ENCODE peak calls at places on chromosome 15, in seven cellular contexts. Y is pancreas, A is AG09309, F is right lobe of liver, L is heart left ventricle, W is AG04449, R is fibroblast of lung. P is an unnamed sample.
A peak's percentile ranks its signal among the peaks of the same experiment; 100 is the strongest.

GRCh38 chr15:100218411-100218810 is 123.4 kb downstream of the ADAMTS17 start:
- DNase-seq in Y (no peak), A (no peak), F (no peak), L (no peak), W (no peak), R (no peak), P (no peak)

GRCh38 chr15:70149667-70150404 is 52.1 kb upstream of the TLE3 start:
- DNase-seq in Y (no peak), A (no peak), F (no peak), L (no peak), W (no peak), R (peak; percentile 46), P (no peak)

GRCh38 chr15:31241888-31242287 is 84.7 kb upstream of the KLF13 start:
- DNase-seq in Y (no peak), A (no peak), F (no peak), L (no peak), W (no peak), R (no peak), P (no peak)

GRCh38 chr15:63893866-63894661 is 60.3 kb upstream of the HERC1 start:
- DNase-seq in Y (no peak), A (no peak), F (peak; percentile 37), L (no peak), W (no peak), R (no peak), P (no peak)

GRCh38 chr15:48031466-48031865 is 89.3 kb upstream of the SLC24A5 start:
- DNase-seq in Y (no peak), A (no peak), F (no peak), L (no peak), W (no peak), R (no peak), P (no peak)

GRCh38 chr15:56351362-56351761 is 13.9 kb upstream of the TEX9 start:
- DNase-seq in Y (no peak), A (no peak), F (no peak), L (no peak), W (no peak), R (no peak), P (no peak)

GRCh38 chr15:57114070-57114469 is 195.6 kb downstream of the TCF12 start:
- DNase-seq in Y (no peak), A (no peak), F (no peak), L (no peak), W (no peak), R (peak; percentile 57), P (peak; percentile 43)

GRCh38 chr15:64883997-64884511 is 27.6 kb upstream of the ANKDD1A start:
- DNase-seq in Y (peak; percentile 67), A (no peak), F (peak; percentile 83), L (peak; percentile 87), W (peak; percentile 74), R (peak; percentile 82), P (peak; percentile 80)

DNA sequence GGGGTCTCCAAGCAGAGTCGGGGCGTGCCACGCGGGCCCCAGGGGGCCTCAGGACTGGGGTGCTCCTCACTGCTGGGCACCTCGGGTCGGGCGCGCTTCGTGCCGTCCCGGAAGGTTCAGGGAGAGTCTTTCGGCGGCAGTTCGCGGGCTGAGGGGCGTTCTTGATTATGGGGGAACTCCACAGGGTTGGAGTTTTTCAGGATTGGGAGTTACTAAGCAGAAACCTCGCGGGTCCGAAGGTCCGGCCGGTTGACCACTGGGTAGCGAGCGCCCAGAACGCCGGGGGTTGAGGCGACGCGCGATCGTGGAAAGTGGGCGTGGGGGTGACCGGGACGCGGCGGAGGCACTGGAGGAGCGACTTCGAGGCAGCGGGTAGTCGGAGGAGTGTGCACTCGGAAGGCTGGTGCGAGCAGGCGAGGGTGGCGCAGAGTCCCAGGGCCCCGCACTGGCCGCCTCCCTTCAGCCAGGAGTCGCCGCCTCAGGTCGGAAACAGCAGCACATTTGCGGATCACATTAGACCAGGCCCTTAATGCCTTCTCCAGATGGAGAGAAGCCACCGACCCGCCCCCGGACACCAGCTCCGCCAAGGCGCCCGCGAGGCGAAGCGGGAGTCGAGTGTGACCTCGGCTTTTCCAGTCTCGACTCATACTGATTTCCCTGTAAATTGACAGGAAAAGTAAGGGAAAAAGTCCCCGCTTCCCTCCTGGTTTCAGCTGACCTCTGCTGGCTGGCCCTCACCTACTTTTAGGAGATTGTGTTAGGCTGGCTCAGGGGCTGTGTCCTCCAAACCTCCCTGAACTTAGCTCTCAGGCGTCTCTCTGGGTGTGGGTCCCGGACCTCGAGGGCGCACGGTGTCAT is 685 bp downstream of the ADAMTSL3 start:
- DNase-seq in Y (peak; percentile 69), A (no peak), F (peak; percentile 74), L (peak; percentile 80), W (no peak), R (no peak), P (no peak)
- H3K4me3 ChIP-seq in Y (peak overlapping the region; percentile 58), A (no peak overlapping the region), F (peak overlapping the region; percentile 64), L (peak overlapping the region; percentile 43), W (no peak overlapping the region), R (no peak overlapping the region), P (peak overlapping the region; percentile 59)

GRCh38 chr15:49832421-49832980 is 211.7 kb downstream of the DTWD1 start:
- DNase-seq in Y (peak; percentile 62), A (no peak), F (peak; percentile 56), L (no peak), W (no peak), R (no peak), P (no peak)
- TF ChIP-seq CTCF in Y (peak; percentile 37), A (peak; percentile 26), F (peak; percentile 28), L (no peak), W (peak; percentile 31), R (peak; percentile 7), P (peak; percentile 58)

GRCh38 chr15:30023798-30024295 is 58.9 kb upstream of the GOLGA8J start:
- DNase-seq in Y (no peak), A (no peak), F (no peak), L (no peak), W (peak; percentile 26), R (peak; percentile 49), P (peak; percentile 63)
- H3K4me3 ChIP-seq in Y (no peak overlapping the region), A (no peak overlapping the region), F (no peak overlapping the region), L (no peak overlapping the region), W (no peak overlapping the region), R (no peak overlapping the region), P (no peak overlapping the region)

GRCh38 chr15:45795487-45796069 is 160.7 kb downstream of the SQOR start:
- DNase-seq in Y (no peak), A (no peak), F (no peak), L (no peak), W (no peak), R (peak; percentile 30), P (peak; percentile 20)
- TF ChIP-seq CTCF in Y (peak; percentile 49), A (peak; percentile 58), F (peak; percentile 62), L (peak; percentile 66), W (peak; percentile 25), R (peak; percentile 20), P (peak; percentile 73)

GRCh38 chr15:74422370-74422722 is 11.4 kb downstream of the SEMA7A start:
- DNase-seq in Y (no peak), A (no peak), F (no peak), L (no peak), W (no peak), R (no peak), P (no peak)
- H3K4me3 ChIP-seq in Y (no peak overlapping the region), A (no peak overlapping the region), F (no peak overlapping the region), L (no peak overlapping the region), W (no peak overlapping the region), R (no peak overlapping the region), P (no peak overlapping the region)

GRCh38 chr15:82832601-82833209 is 23.3 kb downstream of the WHAMM start:
- DNase-seq in Y (no peak), A (peak; percentile 58), F (no peak), L (no peak), W (peak; percentile 53), R (peak; percentile 87), P (peak; percentile 80)
- TF ChIP-seq CTCF in Y (no peak), A (peak; percentile 12), F (no peak), L (no peak), W (no peak), R (peak; percentile 16), P (no peak)

GRCh38 chr15:96351801-96352593 is 21.5 kb downstream of the NR2F2 start:
- DNase-seq in Y (no peak), A (no peak), F (peak; percentile 81), L (no peak), W (no peak), R (no peak), P (no peak)
- H3K4me3 ChIP-seq in Y (no peak overlapping the region), A (no peak overlapping the region), F (peak overlapping the region; percentile 48), L (no peak overlapping the region), W (no peak overlapping the region), R (no peak overlapping the region), P (no peak overlapping the region)

DNA sequence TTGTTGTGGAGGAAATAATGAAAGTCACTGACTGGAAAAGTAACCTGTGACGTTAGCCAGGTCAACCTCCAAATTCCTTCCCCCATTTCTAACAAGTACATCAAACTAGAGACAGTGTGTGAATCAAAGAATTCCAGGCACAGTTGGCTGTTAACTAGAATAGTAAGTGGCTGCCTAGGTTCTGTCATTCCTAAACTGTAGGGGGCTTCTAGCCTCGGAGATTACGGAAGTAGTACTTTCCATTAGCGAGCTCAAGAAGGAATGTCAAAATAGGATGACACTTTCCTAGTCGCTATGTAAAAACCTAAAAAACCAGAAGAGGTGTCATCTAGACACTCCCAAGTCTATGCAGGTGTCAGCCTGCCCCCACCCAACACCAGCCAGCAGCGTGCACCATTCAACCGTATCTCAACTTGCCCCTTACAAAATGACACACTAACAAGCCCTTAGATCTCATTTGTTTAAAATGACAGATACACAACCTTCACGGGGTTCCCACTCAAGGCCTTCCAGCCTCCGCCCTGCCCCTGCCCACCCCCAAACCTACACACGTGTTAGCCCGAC is 910 bp downstream of the INO80 start:
- DNase-seq in Y (no peak), A (no peak), F (no peak), L (no peak), W (no peak), R (peak; percentile 28), P (no peak)
- TF ChIP-seq CTCF in Y (no peak), A (peak; percentile 31), F (no peak), L (no peak), W (peak; percentile 28), R (peak; percentile 21), P (peak; percentile 36)

GRCh38 chr15:41494190-41494921 is 682 bp downstream of the ITPKA start:
- DNase-seq in Y (peak; percentile 74), A (no peak), F (peak; percentile 64), L (no peak), W (no peak), R (no peak), P (no peak)

GRCh38 chr15:41495736-41496599 is 2.3 kb downstream of the ITPKA start:
- DNase-seq in Y (peak; percentile 81), A (no peak), F (peak; percentile 88), L (no peak), W (no peak), R (no peak), P (no peak)

GRCh38 chr15:41493205-41493901 is at the start of gene ITPKA:
- DNase-seq in Y (peak; percentile 86), A (no peak), F (peak; percentile 81), L (peak; percentile 79), W (no peak), R (peak; percentile 79), P (no peak)

GRCh38 chr15:41493902-41494189 is 172 bp downstream of the ITPKA start:
- DNase-seq in Y (no peak), A (no peak), F (no peak), L (no peak), W (no peak), R (no peak), P (no peak)

GRCh38 chr15:41494922-41495735 is 1.5 kb downstream of the ITPKA start:
- DNase-seq in Y (peak; percentile 67), A (no peak), F (peak; percentile 57), L (no peak), W (no peak), R (no peak), P (no peak)
- H3K4me3 ChIP-seq in Y (peak overlapping the region; percentile 30), A (no peak overlapping the region), F (peak overlapping the region; percentile 56), L (peak overlapping the region; percentile 20), W (no peak overlapping the region), R (peak overlapping the region; percentile 33), P (no peak overlapping the region)